ENCODE peak calls at places on chromosomes 4 and X, in ten cellular contexts. J is G401; N is A172; C is amygdala; H is GM10248; U is activated naive CD4-positive, alpha-beta T cell treated with anti-CD3 and anti-CD28 coated beads, Interleukin-2, amount 50 U/mL, for 72 hours; Q is stimulated activated CD4-positive, alpha-beta T cell treated with anti-CD3 and anti-CD28 coated beads, Interleukin-2, amount 100 ng/mL, for 48 hours; M is coronary artery; Y is Calu3; S is kidney. T is an unnamed sample.

GRCh38 chr4:44806076-44806475 is 79.7 kb upstream of the GNPDA2 start:
- DNase-seq in J (no peak), H (no peak), C (no peak), M (no peak), U (no peak), N (no peak), Y (no peak), S (no peak), Q (no peak), T (no peak)

GRCh38 chr4:40924096-40924792 is 174.5 kb downstream of the NSUN7 start:
- DNase-seq in C (peak; percentile 36), M (no peak), J (peak; percentile 24), Y (peak; percentile 77), Q (peak; percentile 86), N (peak; percentile 55), U (peak; percentile 73), H (peak; percentile 80), S (no peak), T (peak; percentile 53)

GRCh38 chr4:122313001-122313400 is 65.8 kb upstream of the ADAD1 start:
- DNase-seq in H (no peak), S (no peak), Q (no peak), U (no peak), M (no peak), J (no peak), C (no peak), N (no peak), Y (no peak), T (no peak)

GRCh38 chr4:80431203-80431602 is 95.7 kb downstream of the CFAP299 start:
- DNase-seq in S (no peak), C (no peak), Q (no peak), H (no peak), N (no peak), M (no peak), U (no peak), Y (no peak), J (no peak), T (no peak)

GRCh38 chr4:41939016-41939623 is 3.9 kb downstream of the TMEM33 start:
- DNase-seq in Y (no peak), M (no peak), Q (no peak), H (no peak), N (no peak), J (no peak), C (no peak), U (no peak), S (no peak), T (no peak)

GRCh38 chr4:74304136-74304628 is 4.1 kb upstream of the EPGN start:
- DNase-seq in H (no peak), C (no peak), U (no peak), J (no peak), M (no peak), S (no peak), Y (no peak), Q (no peak), N (no peak), T (no peak)

GRCh38 chr4:164304861-164305260 is 449.1 kb upstream of the SMIM31 start:
- DNase-seq in J (no peak), U (no peak), N (peak; percentile 23), C (no peak), Q (no peak), S (no peak), H (no peak), M (no peak), Y (no peak), T (no peak)

GRCh38 chr4:10033191-10033881 is 12.0 kb upstream of the SLC2A9 start:
- DNase-seq in U (peak; percentile 40), H (no peak), Q (no peak), C (no peak), M (no peak), N (peak; percentile 52), S (no peak), J (no peak), Y (no peak), T (no peak)

GRCh38 chrX:39821011-39821708 is 276.6 kb downstream of the BCOR start:
- DNase-seq in M (no peak), J (no peak), H (peak; percentile 43), C (peak; percentile 11), S (peak; percentile 82), N (no peak), Q (no peak), U (no peak), Y (peak; percentile 26), T (peak; percentile 39)

GRCh38 chr4:127968565-127968964 is 3.4 kb downstream of the ABHD18 start:
- DNase-seq in H (no peak), Q (no peak), J (no peak), M (no peak), U (no peak), S (no peak), N (no peak), Y (no peak), C (no peak), T (no peak)

GRCh38 chrX:2434764-2435163 is 66.0 kb downstream of the DHRSX start:
- DNase-seq in N (no peak), U (no peak), C (no peak), Y (no peak), Q (no peak), S (no peak), H (no peak), J (no peak), M (no peak), T (no peak)

GRCh38 chr4:101730291-101731117 is 60.0 kb upstream of the BANK1 start:
- DNase-seq in Y (peak; percentile 60), H (peak; percentile 28), J (peak; percentile 28), Q (peak; percentile 37), U (no peak), M (no peak), N (peak; percentile 77), S (peak; percentile 40), C (no peak), T (peak; percentile 3)

GRCh38 chr4:185093573-185093972 is 49.5 kb upstream of the SLC25A4 start:
- DNase-seq in J (no peak), U (no peak), Q (no peak), Y (no peak), C (no peak), N (no peak), M (no peak), H (no peak), S (no peak), T (no peak)

GRCh38 chr4:55214172-55214571 is 88.8 kb upstream of the KDR start:
- DNase-seq in M (no peak), J (no peak), Y (no peak), U (no peak), Q (no peak), N (peak; percentile 21), C (no peak), S (no peak), H (no peak), T (no peak)

GRCh38 chr4:8866828-8867623 is 4.6 kb downstream of the HMX1 start:
- DNase-seq in S (no peak), H (no peak), J (no peak), M (no peak), Q (no peak), C (no peak), N (no peak), U (no peak), Y (no peak), T (no peak)

GRCh38 chrX:71493111-71493613 is 39.7 kb upstream of the OGT start:
- DNase-seq in M (no peak), N (no peak), Y (no peak), U (no peak), Q (no peak), H (no peak), J (no peak), C (no peak), S (no peak), T (no peak)

GRCh38 chrX:115023139-115023538 is 5.7 kb upstream of the IL13RA2 start:
- DNase-seq in H (no peak), Y (peak; percentile 10), J (no peak), N (peak; percentile 52), C (no peak), Q (no peak), M (no peak), S (no peak), U (no peak), T (no peak)

GRCh38 chr4:81472249-81473085 is 760 bp upstream of the RASGEF1B start:
- DNase-seq in S (no peak), Y (peak; percentile 40), U (no peak), M (peak; percentile 79), J (peak; percentile 71), Q (no peak), H (peak; percentile 41), N (no peak), C (peak; percentile 13), T (peak; percentile 13)

GRCh38 chr4:136931771-136932170 is 600.5 kb downstream of the PCDH18 start:
- DNase-seq in M (no peak), U (no peak), C (no peak), J (no peak), Y (no peak), S (no peak), H (no peak), N (no peak), Q (no peak), T (no peak)

GRCh38 chrX:21490341-21490740 is 116.1 kb downstream of the CNKSR2 start:
- DNase-seq in J (peak; percentile 66), N (no peak), Q (no peak), C (no peak), H (no peak), U (no peak), Y (no peak), S (no peak), M (no peak), T (no peak)

GRCh38 chr4:94127707-94128328 is 79.8 kb upstream of the SMARCAD1 start:
- DNase-seq in U (no peak), S (no peak), N (peak; percentile 19), M (no peak), H (peak; percentile 28), Y (peak; percentile 21), C (no peak), J (no peak), Q (no peak), T (no peak)

GRCh38 chrX:95071621-95072020 is 1397.6 kb downstream of the FAM133A start:
- DNase-seq in J (no peak), H (no peak), U (no peak), Q (no peak), S (no peak), Y (no peak), C (no peak), M (no peak), N (no peak), T (no peak)

GRCh38 chr4:55251352-55251751 is 94.7 kb upstream of the SRD5A3 start:
- DNase-seq in C (no peak), Y (no peak), Q (no peak), N (no peak), J (no peak), U (no peak), S (no peak), M (no peak), H (no peak), T (no peak)

GRCh38 chr4:185115827-185116232 is 27.2 kb upstream of the SLC25A4 start:
- DNase-seq in C (no peak), N (no peak), Y (peak; percentile 55), J (no peak), Q (no peak), S (peak; percentile 87), M (peak; percentile 84), U (no peak), H (no peak), T (no peak)

GRCh38 chrX:122026665-122027064 is 979.3 kb downstream of the GLUD2 start:
- DNase-seq in Y (no peak), M (no peak), J (no peak), C (no peak), N (no peak), H (no peak), U (no peak), Q (no peak), S (no peak), T (no peak)

GRCh38 chrX:51931761-51932160 is 38.3 kb downstream of the MAGED1 start:
- DNase-seq in Q (no peak), Y (no peak), H (no peak), C (no peak), M (no peak), U (no peak), N (no peak), S (no peak), J (no peak), T (no peak)